ENCODE peak calls at places on chromosomes 16 and 17, in eight cellular contexts. One of them, this sample, is unnamed.

GRCh38 chr17:82031303-82031884 is at the start of gene RAC3:
- ATAC-seq in naive thymus-derived CD8-positive, alpha-beta T cell: peak
- ATAC-seq in left lobe of liver: peak
- ATAC-seq in left cardiac atrium: peak
- ATAC-seq in PC-3: peak
- ATAC-seq in HepG2: no peak
- ATAC-seq in activated naive CD8-positive, alpha-beta T cell treated with anti-CD3 and anti-CD28 coated beads, Interleukin-2, amount 10 ng/mL, durations not matched to agents 7 days and 5 days: peak
- ATAC-seq in Right ventricle myocardium superior: no peak
- ATAC-seq in this sample: peak

GRCh38 chr16:67862623-67863583 is 9.9 kb upstream of the EDC4 start:
- ATAC-seq in naive thymus-derived CD8-positive, alpha-beta T cell: no peak
- ATAC-seq in PC-3: no peak
- ATAC-seq in left lobe of liver: no peak
- ATAC-seq in HepG2: no peak
- ATAC-seq in left cardiac atrium: peak
- ATAC-seq in Right ventricle myocardium superior: peak
- ATAC-seq in activated naive CD8-positive, alpha-beta T cell treated with anti-CD3 and anti-CD28 coated beads, Interleukin-2, amount 10 ng/mL, durations not matched to agents 7 days and 5 days: no peak
- ATAC-seq in this sample: peak

GRCh38 chr17:55273579-55274370 is 9.0 kb downstream of the HLF start:
- ATAC-seq in naive thymus-derived CD8-positive, alpha-beta T cell: no peak
- ATAC-seq in activated naive CD8-positive, alpha-beta T cell treated with anti-CD3 and anti-CD28 coated beads, Interleukin-2, amount 10 ng/mL, durations not matched to agents 7 days and 5 days: no peak
- ATAC-seq in left cardiac atrium: peak
- ATAC-seq in HepG2: peak
- ATAC-seq in Right ventricle myocardium superior: peak
- ATAC-seq in left lobe of liver: peak
- ATAC-seq in PC-3: no peak
- ATAC-seq in this sample: peak

GRCh38 chr16:68715471-68715870 is 21.6 kb upstream of the CDH1 start:
- ATAC-seq in naive thymus-derived CD8-positive, alpha-beta T cell: no peak
- ATAC-seq in PC-3: no peak
- ATAC-seq in HepG2: peak
- ATAC-seq in Right ventricle myocardium superior: no peak
- ATAC-seq in left lobe of liver: peak
- ATAC-seq in activated naive CD8-positive, alpha-beta T cell treated with anti-CD3 and anti-CD28 coated beads, Interleukin-2, amount 10 ng/mL, durations not matched to agents 7 days and 5 days: no peak
- ATAC-seq in left cardiac atrium: no peak
- ATAC-seq in this sample: no peak

GRCh38 chr17:77936881-77937280 is 21.6 kb upstream of the TNRC6C start:
- ATAC-seq in HepG2: no peak
- ATAC-seq in activated naive CD8-positive, alpha-beta T cell treated with anti-CD3 and anti-CD28 coated beads, Interleukin-2, amount 10 ng/mL, durations not matched to agents 7 days and 5 days: no peak
- ATAC-seq in naive thymus-derived CD8-positive, alpha-beta T cell: no peak
- ATAC-seq in Right ventricle myocardium superior: no peak
- ATAC-seq in PC-3: no peak
- ATAC-seq in left lobe of liver: no peak
- ATAC-seq in left cardiac atrium: no peak
- ATAC-seq in this sample: no peak

GRCh38 chr17:31517524-31517923 is 126.0 kb downstream of the RAB11FIP4 start:
- ATAC-seq in naive thymus-derived CD8-positive, alpha-beta T cell: no peak
- ATAC-seq in activated naive CD8-positive, alpha-beta T cell treated with anti-CD3 and anti-CD28 coated beads, Interleukin-2, amount 10 ng/mL, durations not matched to agents 7 days and 5 days: no peak
- ATAC-seq in left lobe of liver: no peak
- ATAC-seq in HepG2: peak
- ATAC-seq in left cardiac atrium: peak
- ATAC-seq in Right ventricle myocardium superior: peak
- ATAC-seq in PC-3: no peak
- ATAC-seq in this sample: no peak

GRCh38 chr17:2017274-2017941 is 7.7 kb downstream of the RTN4RL1 start:
- ATAC-seq in left cardiac atrium: peak
- ATAC-seq in HepG2: no peak
- ATAC-seq in naive thymus-derived CD8-positive, alpha-beta T cell: no peak
- ATAC-seq in left lobe of liver: peak
- ATAC-seq in PC-3: no peak
- ATAC-seq in activated naive CD8-positive, alpha-beta T cell treated with anti-CD3 and anti-CD28 coated beads, Interleukin-2, amount 10 ng/mL, durations not matched to agents 7 days and 5 days: no peak
- ATAC-seq in Right ventricle myocardium superior: no peak
- ATAC-seq in this sample: no peak

GRCh38 chr16:85480727-85481101 is 132.4 kb upstream of the GSE1 start:
- ATAC-seq in HepG2: no peak
- ATAC-seq in naive thymus-derived CD8-positive, alpha-beta T cell: no peak
- ATAC-seq in left cardiac atrium: peak
- ATAC-seq in PC-3: no peak
- ATAC-seq in Right ventricle myocardium superior: peak
- ATAC-seq in left lobe of liver: no peak
- ATAC-seq in activated naive CD8-positive, alpha-beta T cell treated with anti-CD3 and anti-CD28 coated beads, Interleukin-2, amount 10 ng/mL, durations not matched to agents 7 days and 5 days: no peak
- ATAC-seq in this sample: no peak

GRCh38 chr17:29905086-29905878 is 24.7 kb downstream of the SSH2 start:
- ATAC-seq in HepG2: no peak
- ATAC-seq in naive thymus-derived CD8-positive, alpha-beta T cell: no peak
- ATAC-seq in left lobe of liver: no peak
- ATAC-seq in PC-3: no peak
- ATAC-seq in Right ventricle myocardium superior: no peak
- ATAC-seq in left cardiac atrium: no peak
- ATAC-seq in activated naive CD8-positive, alpha-beta T cell treated with anti-CD3 and anti-CD28 coated beads, Interleukin-2, amount 10 ng/mL, durations not matched to agents 7 days and 5 days: no peak
- ATAC-seq in this sample: no peak

GRCh38 chr16:890217-890616 is 80.6 kb downstream of the LMF1 start:
- ATAC-seq in left cardiac atrium: peak
- ATAC-seq in activated naive CD8-positive, alpha-beta T cell treated with anti-CD3 and anti-CD28 coated beads, Interleukin-2, amount 10 ng/mL, durations not matched to agents 7 days and 5 days: no peak
- ATAC-seq in left lobe of liver: no peak
- ATAC-seq in naive thymus-derived CD8-positive, alpha-beta T cell: no peak
- ATAC-seq in PC-3: no peak
- ATAC-seq in HepG2: no peak
- ATAC-seq in Right ventricle myocardium superior: peak
- ATAC-seq in this sample: no peak

GRCh38 chr17:79160980-79161621 is 86.5 kb downstream of the ENGASE start:
- ATAC-seq in HepG2: no peak
- ATAC-seq in Right ventricle myocardium superior: no peak
- ATAC-seq in activated naive CD8-positive, alpha-beta T cell treated with anti-CD3 and anti-CD28 coated beads, Interleukin-2, amount 10 ng/mL, durations not matched to agents 7 days and 5 days: peak
- ATAC-seq in left cardiac atrium: no peak
- ATAC-seq in left lobe of liver: no peak
- ATAC-seq in PC-3: no peak
- ATAC-seq in naive thymus-derived CD8-positive, alpha-beta T cell: peak
- ATAC-seq in this sample: no peak

GRCh38 chr17:67902531-67903231 is 77.4 kb downstream of the BPTF start:
- ATAC-seq in activated naive CD8-positive, alpha-beta T cell treated with anti-CD3 and anti-CD28 coated beads, Interleukin-2, amount 10 ng/mL, durations not matched to agents 7 days and 5 days: no peak
- ATAC-seq in PC-3: no peak
- ATAC-seq in Right ventricle myocardium superior: no peak
- ATAC-seq in left cardiac atrium: no peak
- ATAC-seq in left lobe of liver: no peak
- ATAC-seq in HepG2: no peak
- ATAC-seq in naive thymus-derived CD8-positive, alpha-beta T cell: no peak
- ATAC-seq in this sample: no peak

GRCh38 chr17:47265983-47266541 is 12.4 kb downstream of the ITGB3 start:
- ATAC-seq in naive thymus-derived CD8-positive, alpha-beta T cell: no peak
- ATAC-seq in activated naive CD8-positive, alpha-beta T cell treated with anti-CD3 and anti-CD28 coated beads, Interleukin-2, amount 10 ng/mL, durations not matched to agents 7 days and 5 days: no peak
- ATAC-seq in HepG2: peak
- ATAC-seq in left cardiac atrium: peak
- ATAC-seq in left lobe of liver: peak
- ATAC-seq in PC-3: peak
- ATAC-seq in Right ventricle myocardium superior: no peak
- ATAC-seq in this sample: peak

GRCh38 chr17:27565874-27566672 is 64.9 kb upstream of the LGALS9 start:
- ATAC-seq in Right ventricle myocardium superior: no peak
- ATAC-seq in HepG2: no peak
- ATAC-seq in left cardiac atrium: no peak
- ATAC-seq in activated naive CD8-positive, alpha-beta T cell treated with anti-CD3 and anti-CD28 coated beads, Interleukin-2, amount 10 ng/mL, durations not matched to agents 7 days and 5 days: no peak
- ATAC-seq in naive thymus-derived CD8-positive, alpha-beta T cell: no peak
- ATAC-seq in PC-3: no peak
- ATAC-seq in left lobe of liver: no peak
- ATAC-seq in this sample: no peak

GRCh38 chr16:56956756-56957155 is 5.0 kb upstream of the CETP start:
- ATAC-seq in left lobe of liver: no peak
- ATAC-seq in naive thymus-derived CD8-positive, alpha-beta T cell: no peak
- ATAC-seq in Right ventricle myocardium superior: no peak
- ATAC-seq in HepG2: no peak
- ATAC-seq in left cardiac atrium: no peak
- ATAC-seq in activated naive CD8-positive, alpha-beta T cell treated with anti-CD3 and anti-CD28 coated beads, Interleukin-2, amount 10 ng/mL, durations not matched to agents 7 days and 5 days: no peak
- ATAC-seq in PC-3: no peak
- ATAC-seq in this sample: no peak

GRCh38 chr17:65634533-65634932 is 73.1 kb upstream of the AXIN2 start:
- ATAC-seq in naive thymus-derived CD8-positive, alpha-beta T cell: no peak
- ATAC-seq in Right ventricle myocardium superior: no peak
- ATAC-seq in left lobe of liver: no peak
- ATAC-seq in PC-3: peak
- ATAC-seq in left cardiac atrium: no peak
- ATAC-seq in HepG2: peak
- ATAC-seq in activated naive CD8-positive, alpha-beta T cell treated with anti-CD3 and anti-CD28 coated beads, Interleukin-2, amount 10 ng/mL, durations not matched to agents 7 days and 5 days: no peak
- ATAC-seq in this sample: no peak

GRCh38 chr17:13557077-13557476 is 44.7 kb downstream of the HS3ST3A1 start:
- ATAC-seq in activated naive CD8-positive, alpha-beta T cell treated with anti-CD3 and anti-CD28 coated beads, Interleukin-2, amount 10 ng/mL, durations not matched to agents 7 days and 5 days: no peak
- ATAC-seq in naive thymus-derived CD8-positive, alpha-beta T cell: no peak
- ATAC-seq in Right ventricle myocardium superior: no peak
- ATAC-seq in PC-3: no peak
- ATAC-seq in left lobe of liver: no peak
- ATAC-seq in HepG2: no peak
- ATAC-seq in left cardiac atrium: no peak
- ATAC-seq in this sample: no peak

GRCh38 chr16:53632526-53632925 is 71.1 kb downstream of the RPGRIP1L start:
- ATAC-seq in naive thymus-derived CD8-positive, alpha-beta T cell: no peak
- ATAC-seq in Right ventricle myocardium superior: no peak
- ATAC-seq in left lobe of liver: no peak
- ATAC-seq in left cardiac atrium: no peak
- ATAC-seq in activated naive CD8-positive, alpha-beta T cell treated with anti-CD3 and anti-CD28 coated beads, Interleukin-2, amount 10 ng/mL, durations not matched to agents 7 days and 5 days: no peak
- ATAC-seq in HepG2: no peak
- ATAC-seq in PC-3: no peak
- ATAC-seq in this sample: no peak

This sample was measured in gastroesophageal sphincter.